ENCODE peak calls at places on chromosomes 3 and 15, in eight cellular contexts. S, F, X, E, A, B, O and R are unnamed samples.

GRCh38 chr3:99700637-99701268 is 62.4 kb downstream of the COL8A1 start:
- DNase-seq in O (no peak), B (no peak), A (no peak), F (no peak), X (no peak), S (no peak), E (no peak), R (no peak)

GRCh38 chr3:196941846-196942225 is 492 bp downstream of the NCBP2 start:
- DNase-seq in O (no peak), B (peak; percentile 50), E (no peak), A (no peak), F (peak; percentile 64), S (peak; percentile 41), X (peak; percentile 43), R (no peak)

GRCh38 chr3:16480861-16481569 is 32.5 kb downstream of the RFTN1 start:
- DNase-seq in A (no peak), S (no peak), X (no peak), B (no peak), O (no peak), F (no peak), E (peak; percentile 43), R (no peak)

GRCh38 chr15:80055933-80056332 is 3.5 kb upstream of the ZFAND6 start:
- DNase-seq in S (no peak), B (no peak), F (no peak), A (no peak), X (no peak), O (no peak), E (no peak), R (no peak)

GRCh38 chr3:52098108-52098507 is 41.7 kb upstream of the DUSP7 start:
- DNase-seq in F (no peak), A (no peak), X (no peak), S (no peak), O (no peak), B (no peak), E (no peak), R (no peak)

GRCh38 chr15:77808077-77808476 is 175.4 kb upstream of the LINGO1 start:
- DNase-seq in S (no peak), E (no peak), A (peak; percentile 84), O (no peak), B (no peak), X (no peak), F (no peak), R (no peak)

GRCh38 chr15:101617390-101617965 is 34.7 kb downstream of the TM2D3 start:
- DNase-seq in F (no peak), S (no peak), B (no peak), X (no peak), E (no peak), O (no peak), A (no peak), R (no peak)

GRCh38 chr3:150871192-150871591 is 34.0 kb downstream of the MINDY4B start:
- DNase-seq in O (no peak), X (no peak), E (peak; percentile 24), B (no peak), F (no peak), S (no peak), A (no peak), R (no peak)

GRCh38 chr3:9205345-9206143 is 43.9 kb downstream of the SRGAP3 start:
- DNase-seq in X (no peak), A (no peak), O (no peak), E (no peak), F (no peak), S (no peak), B (no peak), R (no peak)

GRCh38 chr3:139202226-139202958 is 141.4 kb upstream of the MRPS22 start:
- DNase-seq in B (no peak), O (no peak), E (peak; percentile 35), F (peak; percentile 10), A (peak; percentile 54), X (no peak), S (no peak), R (no peak)

GRCh38 chr3:123672429-123673146 is 87.7 kb upstream of the HACD2 start:
- DNase-seq in O (no peak), X (no peak), F (peak; percentile 21), S (no peak), E (no peak), B (no peak), A (no peak), R (no peak)

GRCh38 chr15:100972975-100973350 is 53.8 kb downstream of the LRRK1 start:
- DNase-seq in B (no peak), A (no peak), E (no peak), X (no peak), S (no peak), F (no peak), O (no peak), R (no peak)

GRCh38 chr15:40925863-40926658 is 3.1 kb upstream of the DLL4 start:
- DNase-seq in O (no peak), B (no peak), X (peak; percentile 43), F (peak; percentile 86), E (no peak), S (no peak), A (no peak), R (no peak)

GRCh38 chr3:87120850-87121249 is 106.3 kb upstream of the CHMP2B start:
- DNase-seq in S (no peak), F (peak; percentile 89), A (no peak), X (no peak), O (no peak), E (no peak), B (no peak), R (no peak)

GRCh38 chr3:61571516-61572336 is 10.4 kb downstream of the PTPRG start:
- DNase-seq in E (no peak), O (no peak), A (no peak), X (no peak), F (no peak), B (no peak), S (no peak), R (peak; percentile 11)

GRCh38 chr15:90099072-90099867 is 3.0 kb downstream of the IDH2 start:
- DNase-seq in O (no peak), X (no peak), B (no peak), E (no peak), A (no peak), S (no peak), F (no peak), R (no peak)

GRCh38 chr15:63575312-63575711 is 21.9 kb upstream of the FBXL22 start:
- DNase-seq in X (no peak), A (no peak), E (no peak), F (no peak), S (no peak), O (no peak), B (no peak), R (no peak)

GRCh38 chr15:36924076-36924475 is 176.3 kb downstream of the MEIS2 start:
- DNase-seq in O (no peak), B (no peak), E (no peak), X (no peak), A (no peak), S (no peak), F (no peak), R (peak; percentile 28)

GRCh38 chr3:33860355-33861047 is 62.1 kb downstream of the PDCD6IP start:
- DNase-seq in E (no peak), B (no peak), O (no peak), X (no peak), A (no peak), S (no peak), F (no peak), R (no peak)

GRCh38 chr3:95408464-95408862 is 1345.6 kb downstream of the NSUN3 start:
- DNase-seq in O (no peak), S (no peak), A (no peak), E (no peak), X (no peak), B (no peak), F (no peak), R (no peak)

GRCh38 chr3:10956991-10957390 is 35.6 kb upstream of the SLC6A1 start:
- DNase-seq in E (no peak), F (no peak), A (no peak), S (no peak), X (no peak), B (no peak), O (no peak), R (peak; percentile 23)

GRCh38 chr3:133042778-133043177 is 4.6 kb downstream of the TMEM108 start:
- DNase-seq in X (no peak), F (no peak), S (no peak), A (no peak), O (no peak), B (no peak), E (no peak), R (no peak)

GRCh38 chr3:122893282-122893681 is 98.4 kb downstream of the SLC49A4 start:
- DNase-seq in B (no peak), E (no peak), S (no peak), F (no peak), O (no peak), A (no peak), X (no peak), R (no peak)